ENCODE peak calls at places on chromosomes 2 and 18, in six cellular contexts. D is transverse colon, H is epithelial cell of esophagus, Z is heart left ventricle, P is lung, N is esophagus squamous epithelium. V is an unnamed sample.

GRCh38 chr2:15299904-15300528 is 261.1 kb downstream of the NBAS start:
- DNase-seq in D (no peak), H (no peak), Z (no peak), P (no peak), N (no peak), V (no peak)

GRCh38 chr2:137888845-137889244 is 75.4 kb upstream of the HNMT start:
- DNase-seq in D (peak), H (peak), Z (no peak), P (no peak), N (no peak), V (no peak)

GRCh38 chr2:102082591-102083586 is 59.7 kb upstream of the IL1R1 start:
- DNase-seq in D (no peak), H (peak), Z (peak), P (peak), N (no peak), V (no peak)

GRCh38 chr2:86300496-86300895 is 36.9 kb downstream of the REEP1 start:
- DNase-seq in D (no peak), H (no peak), Z (no peak), P (no peak), N (no peak), V (no peak)

GRCh38 chr2:191748528-191749180 is 70.7 kb downstream of the NABP1 start:
- DNase-seq in D (no peak), H (peak), Z (no peak), P (no peak), N (no peak), V (no peak)

GRCh38 chr2:149235837-149236236 is 94.5 kb upstream of the LYPD6 start:
- DNase-seq in D (no peak), H (no peak), Z (no peak), P (no peak), N (no peak), V (no peak)

GRCh38 chr2:101205521-101205998 is 47.1 kb upstream of the CNOT11 start:
- DNase-seq in D (peak), H (peak), Z (peak), P (peak), N (no peak), V (no peak)

GRCh38 chr2:47784349-47784851 is 1.5 kb downstream of the MSH6 start:
- DNase-seq in D (peak), H (peak), Z (no peak), P (no peak), N (no peak), V (no peak)

GRCh38 chr2:71347517-71347916 is 15.9 kb downstream of the ZNF638 start:
- DNase-seq in D (no peak), H (peak), Z (no peak), P (no peak), N (no peak), V (no peak)

GRCh38 chr2:33810046-33810835 is 211.1 kb upstream of the FAM98A start:
- DNase-seq in D (no peak), H (peak), Z (no peak), P (no peak), N (no peak), V (no peak)

GRCh38 chr18:48933578-48934399 is 17.0 kb downstream of the SMAD7 start:
- DNase-seq in D (no peak), H (no peak), Z (no peak), P (no peak), N (no peak), V (no peak)

GRCh38 chr18:44589709-44590108 is 91.0 kb upstream of the SETBP1 start:
- DNase-seq in D (no peak), H (peak), Z (no peak), P (no peak), N (no peak), V (no peak)

GRCh38 chr2:15979051-15979758 is 38.9 kb downstream of the MYCN start:
- DNase-seq in D (no peak), H (no peak), Z (no peak), P (no peak), N (no peak), V (no peak)

GRCh38 chr18:47254341-47254939 is 3.0 kb upstream of the SKOR2 start:
- DNase-seq in D (no peak), H (peak), Z (no peak), P (peak), N (no peak), V (no peak)

GRCh38 chr2:120624738-120625446 is 110.8 kb upstream of the GLI2 start:
- DNase-seq in D (no peak), H (no peak), Z (no peak), P (no peak), N (no peak), V (no peak)

GRCh38 chr2:95022309-95023221 is 2.9 kb upstream of the MAL start:
- DNase-seq in D (peak), H (peak), Z (peak), P (peak), N (no peak), V (peak)

GRCh38 chr2:167492486-167492885 is 604.2 kb downstream of the XIRP2 start:
- DNase-seq in D (no peak), H (no peak), Z (no peak), P (no peak), N (no peak), V (no peak)

GRCh38 chr2:98709530-98709929 is 21.4 kb downstream of the MGAT4A start:
- DNase-seq in D (no peak), H (no peak), Z (no peak), P (no peak), N (no peak), V (no peak)

GRCh38 chr2:71932780-71933466 is 214.7 kb downstream of the CYP26B1 start:
- DNase-seq in D (no peak), H (no peak), Z (no peak), P (peak), N (no peak), V (no peak)

GRCh38 chr2:199977984-199978415 is 22.6 kb downstream of the MAIP1 start:
- DNase-seq in D (peak), H (peak), Z (no peak), P (no peak), N (no peak), V (no peak)

GRCh38 chr2:46013726-46014125 is 283.5 kb upstream of the EPAS1 start:
- DNase-seq in D (no peak), H (no peak), Z (no peak), P (no peak), N (no peak), V (no peak)

GRCh38 chr2:241225545-241225944 is 37.1 kb downstream of the ANO7 start:
- DNase-seq in D (no peak), H (no peak), Z (no peak), P (no peak), N (no peak), V (no peak)

GRCh38 chr2:15498554-15498953 is 62.6 kb downstream of the NBAS start:
- DNase-seq in D (no peak), H (no peak), Z (no peak), P (no peak), N (no peak), V (no peak)

GRCh38 chr2:186347472-186347871 is 138.6 kb upstream of the ZC3H15 start:
- DNase-seq in D (no peak), H (peak), Z (no peak), P (no peak), N (no peak), V (no peak)

GRCh38 chr2:56244911-56245530 is 61.2 kb downstream of the CCDC85A start:
- DNase-seq in D (no peak), H (no peak), Z (no peak), P (no peak), N (no peak), V (no peak)

GRCh38 chr2:55601849-55602248 is 15.6 kb downstream of the PPP4R3B start:
- DNase-seq in D (no peak), H (no peak), Z (no peak), P (no peak), N (no peak), V (no peak)

GRCh38 chr2:183390109-183390508 is 265.9 kb downstream of the NUP35 start:
- DNase-seq in D (no peak), H (no peak), Z (no peak), P (no peak), N (no peak), V (no peak)

GRCh38 chr18:29157057-29157780 is 980.3 kb upstream of the CDH2 start:
- DNase-seq in D (no peak), H (peak), Z (no peak), P (no peak), N (no peak), V (no peak)

GRCh38 chr2:164186596-164186995 is 434.7 kb downstream of the GRB14 start:
- DNase-seq in D (no peak), H (peak), Z (no peak), P (no peak), N (no peak), V (no peak)

GRCh38 chr18:75215663-75216062 is 5.1 kb downstream of the TSHZ1 start:
- DNase-seq in D (no peak), H (peak), Z (no peak), P (no peak), N (no peak), V (no peak)

GRCh38 chr2:20516646-20517341 is 69.9 kb downstream of the RHOB start:
- DNase-seq in D (no peak), H (no peak), Z (no peak), P (peak), N (no peak), V (no peak)

GRCh38 chr2:217992061-217992460 is 10.7 kb downstream of the TNS1 start:
- DNase-seq in D (no peak), H (no peak), Z (no peak), P (no peak), N (no peak), V (peak)

GRCh38 chr2:182767578-182767977 is 51.5 kb downstream of the DNAJC10 start:
- DNase-seq in D (no peak), H (peak), Z (no peak), P (no peak), N (no peak), V (no peak)

GRCh38 chr2:157777425-157777824 is 98.7 kb downstream of the ACVR1 start:
- DNase-seq in D (peak), H (peak), Z (peak), P (peak), N (no peak), V (no peak)

GRCh38 chr18:54223568-54224241 is 764 bp downstream of the MBD2 start:
- DNase-seq in D (peak), H (peak), Z (peak), P (peak), N (no peak), V (peak)

GRCh38 chr2:161625996-161626395 is 1.8 kb downstream of the SLC4A10 start:
- DNase-seq in D (no peak), H (no peak), Z (no peak), P (no peak), N (no peak), V (no peak)

DNA sequence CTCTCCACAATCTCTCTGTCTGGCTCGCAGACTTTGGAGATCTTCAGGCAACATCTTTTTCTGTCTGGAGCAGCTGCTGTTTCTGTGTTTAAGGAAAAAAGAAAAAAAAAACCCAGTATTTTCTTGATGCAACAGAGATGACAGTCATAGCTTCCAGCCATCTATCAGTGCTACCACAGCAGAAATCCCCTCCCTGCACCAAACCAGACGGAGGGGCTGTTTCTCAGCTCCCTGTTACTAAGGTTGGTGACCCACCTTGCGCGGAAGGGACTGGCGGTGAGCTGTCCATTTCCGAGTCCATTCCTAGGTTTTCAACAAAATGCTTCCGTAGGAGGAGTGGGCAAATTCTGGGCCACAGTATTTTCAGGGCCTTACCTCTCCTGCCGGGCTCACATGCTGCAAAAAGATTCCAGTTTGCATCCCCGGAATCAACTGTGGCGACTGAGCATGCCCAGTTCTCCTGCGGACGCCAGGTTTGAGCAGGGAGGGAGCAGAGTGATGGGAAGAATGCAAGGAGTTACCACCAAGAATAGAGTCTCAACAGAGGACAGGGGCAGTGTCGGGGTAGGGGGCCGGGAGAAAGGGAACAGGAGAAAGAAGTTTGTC is 1.2 kb downstream of the SLC4A10 start:
- DNase-seq in D (peak), H (no peak), Z (no peak), P (no peak), N (no peak), V (no peak)
- H3K4me3 ChIP-seq in D (no peak), H (no peak), Z (no peak), P (no peak), N (no peak), V (no peak)

GRCh38 chr2:202378001-202378400 is 1.9 kb downstream of the BMPR2 start:
- DNase-seq in D (no peak), H (peak), Z (no peak), P (no peak), N (no peak), V (no peak)
- H3K4me3 ChIP-seq in D (peak), H (peak), Z (peak), P (no peak), N (peak), V (peak)

GRCh38 chr18:11851156-11852047 is at the start of gene CHMP1B:
- DNase-seq in D (peak), H (peak), Z (peak), P (peak), N (peak), V (peak)

GRCh38 chr18:11850821-11851155 is 425 bp upstream of the CHMP1B start:
- DNase-seq in D (no peak), H (peak), Z (no peak), P (no peak), N (no peak), V (no peak)

GRCh38 chr18:11847811-11848210 is 3.4 kb upstream of the CHMP1B start:
- DNase-seq in D (no peak), H (no peak), Z (no peak), P (no peak), N (no peak), V (no peak)

GRCh38 chr18:11849845-11850747 is 1.1 kb upstream of the CHMP1B start:
- DNase-seq in D (peak), H (peak), Z (peak), P (peak), N (no peak), V (peak)

GRCh38 chr18:11849279-11849678 is 1.9 kb upstream of the CHMP1B start:
- DNase-seq in D (no peak), H (no peak), Z (no peak), P (no peak), N (no peak), V (no peak)
- H3K4me3 ChIP-seq in D (no peak), H (no peak), Z (no peak), P (no peak), N (no peak), V (no peak)

GRCh38 chr2:24494415-24494814 is 3.4 kb downstream of the NCOA1 start:
- DNase-seq in D (no peak), H (no peak), Z (no peak), P (no peak), N (no peak), V (no peak)
- H3K4me3 ChIP-seq in D (no peak), H (no peak), Z (no peak), P (no peak), N (no peak), V (no peak)

V was measured in breast epithelium.